ENCODE peak calls at places on chromosomes 13 and 19, in nine cellular contexts. One of them, this sample, is unnamed.

GRCh38 chr13:99150575-99151370 is 49.9 kb upstream of the UBAC2 start:
- DNase-seq in ovary: no peak
- DNase-seq in neural progenitor cell: no peak
- DNase-seq in HCT116: no peak
- DNase-seq in fibroblast of pulmonary artery: peak
- DNase-seq in AG04450: no peak
- DNase-seq in hepatocyte: no peak
- DNase-seq in osteoblast: peak
- DNase-seq in upper lobe of right lung: no peak
- DNase-seq in this sample: peak

GRCh38 chr13:101576977-101577376 is 124.5 kb downstream of the ITGBL1 start:
- DNase-seq in ovary: no peak
- DNase-seq in neural progenitor cell: no peak
- DNase-seq in HCT116: no peak
- DNase-seq in fibroblast of pulmonary artery: no peak
- DNase-seq in AG04450: no peak
- DNase-seq in hepatocyte: peak
- DNase-seq in osteoblast: no peak
- DNase-seq in upper lobe of right lung: no peak
- DNase-seq in this sample: no peak

GRCh38 chr13:104098421-104098820 is 1032.2 kb upstream of the SLC10A2 start:
- DNase-seq in ovary: no peak
- DNase-seq in neural progenitor cell: no peak
- DNase-seq in HCT116: no peak
- DNase-seq in fibroblast of pulmonary artery: peak
- DNase-seq in AG04450: no peak
- DNase-seq in hepatocyte: no peak
- DNase-seq in osteoblast: no peak
- DNase-seq in upper lobe of right lung: no peak
- DNase-seq in this sample: no peak

GRCh38 chr19:49210108-49210900 is 52.7 kb downstream of the TRPM4 start:
- DNase-seq in ovary: peak
- DNase-seq in neural progenitor cell: peak
- DNase-seq in HCT116: no peak
- DNase-seq in fibroblast of pulmonary artery: no peak
- DNase-seq in AG04450: no peak
- DNase-seq in hepatocyte: peak
- DNase-seq in osteoblast: no peak
- DNase-seq in upper lobe of right lung: peak
- DNase-seq in this sample: no peak

GRCh38 chr19:38395381-38396127 is 7.1 kb downstream of the SPRED3 start:
- DNase-seq in ovary: no peak
- DNase-seq in neural progenitor cell: peak
- DNase-seq in HCT116: no peak
- DNase-seq in fibroblast of pulmonary artery: no peak
- DNase-seq in AG04450: no peak
- DNase-seq in hepatocyte: no peak
- DNase-seq in osteoblast: peak
- DNase-seq in upper lobe of right lung: no peak
- DNase-seq in this sample: no peak

GRCh38 chr13:18739310-18739709 is 442.3 kb downstream of the TUBA3C start:
- DNase-seq in ovary: no peak
- DNase-seq in neural progenitor cell: no peak
- DNase-seq in HCT116: no peak
- DNase-seq in fibroblast of pulmonary artery: no peak
- DNase-seq in AG04450: no peak
- DNase-seq in hepatocyte: no peak
- DNase-seq in osteoblast: no peak
- DNase-seq in upper lobe of right lung: no peak
- DNase-seq in this sample: no peak

GRCh38 chr19:4717966-4718701 is 5.5 kb downstream of the DPP9 start:
- DNase-seq in ovary: no peak
- DNase-seq in neural progenitor cell: no peak
- DNase-seq in HCT116: no peak
- DNase-seq in fibroblast of pulmonary artery: no peak
- DNase-seq in AG04450: no peak
- DNase-seq in hepatocyte: no peak
- DNase-seq in osteoblast: peak
- DNase-seq in upper lobe of right lung: no peak
- DNase-seq in this sample: no peak

GRCh38 chr19:21568816-21569496 is 63.6 kb downstream of the ZNF429 start:
- DNase-seq in ovary: peak
- DNase-seq in neural progenitor cell: no peak
- DNase-seq in HCT116: no peak
- DNase-seq in fibroblast of pulmonary artery: peak
- DNase-seq in AG04450: no peak
- DNase-seq in hepatocyte: no peak
- DNase-seq in osteoblast: peak
- DNase-seq in upper lobe of right lung: peak
- DNase-seq in this sample: peak

GRCh38 chr13:111422352-111422751 is 101.9 kb downstream of the TEX29 start:
- DNase-seq in ovary: no peak
- DNase-seq in neural progenitor cell: no peak
- DNase-seq in HCT116: no peak
- DNase-seq in fibroblast of pulmonary artery: no peak
- DNase-seq in AG04450: no peak
- DNase-seq in hepatocyte: no peak
- DNase-seq in osteoblast: no peak
- DNase-seq in upper lobe of right lung: no peak
- DNase-seq in this sample: no peak

GRCh38 chr19:19335408-19336158 is 15.0 kb downstream of the MAU2 start:
- DNase-seq in ovary: no peak
- DNase-seq in neural progenitor cell: no peak
- DNase-seq in HCT116: no peak
- DNase-seq in fibroblast of pulmonary artery: no peak
- DNase-seq in AG04450: no peak
- DNase-seq in hepatocyte: no peak
- DNase-seq in osteoblast: peak
- DNase-seq in upper lobe of right lung: no peak
- DNase-seq in this sample: no peak

GRCh38 chr13:27406178-27406939 is 18.1 kb upstream of the GTF3A start:
- DNase-seq in ovary: no peak
- DNase-seq in neural progenitor cell: peak
- DNase-seq in HCT116: no peak
- DNase-seq in fibroblast of pulmonary artery: peak
- DNase-seq in AG04450: no peak
- DNase-seq in hepatocyte: peak
- DNase-seq in osteoblast: no peak
- DNase-seq in upper lobe of right lung: no peak
- DNase-seq in this sample: peak

GRCh38 chr13:48251616-48252081 is 18.6 kb downstream of the ITM2B start:
- DNase-seq in ovary: no peak
- DNase-seq in neural progenitor cell: no peak
- DNase-seq in HCT116: no peak
- DNase-seq in fibroblast of pulmonary artery: peak
- DNase-seq in AG04450: peak
- DNase-seq in hepatocyte: no peak
- DNase-seq in osteoblast: no peak
- DNase-seq in upper lobe of right lung: no peak
- DNase-seq in this sample: peak

DNA sequence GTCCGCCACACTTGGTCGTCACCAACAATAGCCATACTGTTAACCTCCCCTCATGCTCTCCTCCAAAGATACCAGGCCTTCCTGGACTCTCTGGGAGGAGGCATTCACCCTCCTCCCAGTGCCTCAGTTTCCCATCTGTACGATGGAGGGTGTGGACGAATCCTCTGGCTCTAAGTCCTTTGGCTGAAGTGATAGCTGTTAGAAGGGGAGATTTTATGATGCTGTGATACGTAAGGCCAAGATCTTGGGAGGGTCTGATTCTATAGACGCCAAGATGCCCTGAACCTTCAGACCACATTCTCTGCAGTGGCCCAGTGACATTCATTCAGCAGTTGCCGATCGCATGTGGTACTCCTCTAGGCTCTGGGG is 14.8 kb upstream of the NOP53 start:
- DNase-seq in ovary: no peak
- DNase-seq in neural progenitor cell: no peak
- DNase-seq in HCT116: no peak
- DNase-seq in fibroblast of pulmonary artery: no peak
- DNase-seq in AG04450: no peak
- DNase-seq in hepatocyte: no peak
- DNase-seq in osteoblast: peak
- DNase-seq in upper lobe of right lung: no peak
- DNase-seq in this sample: no peak
- H3K4me3 ChIP-seq in ovary: no peak
- H3K4me3 ChIP-seq in neural progenitor cell: peak
- H3K4me3 ChIP-seq in HCT116: peak
- H3K4me3 ChIP-seq in fibroblast of pulmonary artery: no peak
- H3K4me3 ChIP-seq in AG04450: no peak
- H3K4me3 ChIP-seq in hepatocyte: no peak
- H3K4me3 ChIP-seq in osteoblast: no peak
- H3K4me3 ChIP-seq in upper lobe of right lung: peak
- H3K4me3 ChIP-seq in this sample: no peak

DNA sequence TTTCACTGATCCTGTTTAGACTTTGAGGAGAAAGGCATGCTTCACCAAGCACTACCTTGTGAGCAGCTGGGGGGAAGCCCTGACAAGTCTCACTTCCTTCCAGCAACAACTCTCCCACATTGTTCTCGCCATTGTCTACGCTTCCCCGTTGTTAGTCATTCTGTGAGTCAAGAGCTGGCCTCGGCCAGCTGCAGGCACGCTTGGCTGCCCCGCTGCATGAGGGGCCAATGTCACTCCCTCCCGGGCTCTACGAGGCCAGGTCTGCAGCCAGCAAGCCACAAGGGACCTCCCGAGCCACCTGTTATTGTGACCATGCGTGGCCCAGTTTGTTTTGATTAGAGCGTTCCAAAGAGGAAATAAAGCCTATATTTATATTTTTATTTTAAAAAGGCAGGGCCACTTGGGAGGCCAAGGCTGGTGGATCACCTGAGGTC is 220.9 kb downstream of the FOXO1 start:
- DNase-seq in ovary: peak
- DNase-seq in neural progenitor cell: no peak
- DNase-seq in HCT116: no peak
- DNase-seq in fibroblast of pulmonary artery: peak
- DNase-seq in AG04450: no peak
- DNase-seq in hepatocyte: no peak
- DNase-seq in osteoblast: peak
- DNase-seq in upper lobe of right lung: peak
- DNase-seq in this sample: no peak
- TF ChIP-seq CTCF in ovary: no peak
- TF ChIP-seq CTCF in neural progenitor cell: no peak
- TF ChIP-seq CTCF in HCT116: no peak
- TF ChIP-seq CTCF in fibroblast of pulmonary artery: no peak
- TF ChIP-seq CTCF in AG04450: no peak
- TF ChIP-seq CTCF in hepatocyte: no peak
- TF ChIP-seq CTCF in osteoblast: no peak
- TF ChIP-seq CTCF in upper lobe of right lung: no peak
- TF ChIP-seq CTCF in this sample: no peak

GRCh38 chr19:18086590-18087138 is at the start of gene IL12RB1:
- DNase-seq in ovary: no peak
- DNase-seq in neural progenitor cell: no peak
- DNase-seq in HCT116: no peak
- DNase-seq in fibroblast of pulmonary artery: no peak
- DNase-seq in AG04450: no peak
- DNase-seq in hepatocyte: no peak
- DNase-seq in osteoblast: no peak
- DNase-seq in upper lobe of right lung: no peak
- DNase-seq in this sample: peak
- H3K4me3 ChIP-seq in ovary: no peak
- H3K4me3 ChIP-seq in neural progenitor cell: no peak
- H3K4me3 ChIP-seq in HCT116: no peak
- H3K4me3 ChIP-seq in fibroblast of pulmonary artery: no peak
- H3K4me3 ChIP-seq in AG04450: peak
- H3K4me3 ChIP-seq in hepatocyte: no peak
- H3K4me3 ChIP-seq in osteoblast: peak
- H3K4me3 ChIP-seq in upper lobe of right lung: peak
- H3K4me3 ChIP-seq in this sample: peak

GRCh38 chr13:52125547-52125946 is 3.3 kb downstream of the NEK5 start:
- DNase-seq in ovary: no peak
- DNase-seq in neural progenitor cell: no peak
- DNase-seq in HCT116: no peak
- DNase-seq in fibroblast of pulmonary artery: no peak
- DNase-seq in AG04450: no peak
- DNase-seq in hepatocyte: no peak
- DNase-seq in osteoblast: no peak
- DNase-seq in upper lobe of right lung: no peak
- DNase-seq in this sample: no peak

GRCh38 chr13:52127783-52128702 is 830 bp downstream of the NEK5 start:
- DNase-seq in ovary: peak
- DNase-seq in neural progenitor cell: peak
- DNase-seq in HCT116: peak
- DNase-seq in fibroblast of pulmonary artery: peak
- DNase-seq in AG04450: peak
- DNase-seq in hepatocyte: peak
- DNase-seq in osteoblast: peak
- DNase-seq in upper lobe of right lung: no peak
- DNase-seq in this sample: peak

GRCh38 chr13:52127378-52127777 is 1.5 kb downstream of the NEK5 start:
- DNase-seq in ovary: no peak
- DNase-seq in neural progenitor cell: no peak
- DNase-seq in HCT116: no peak
- DNase-seq in fibroblast of pulmonary artery: no peak
- DNase-seq in AG04450: no peak
- DNase-seq in hepatocyte: peak
- DNase-seq in osteoblast: peak
- DNase-seq in upper lobe of right lung: no peak
- DNase-seq in this sample: no peak

GRCh38 chr13:52130641-52131040 is 1.8 kb upstream of the NEK5 start:
- DNase-seq in ovary: no peak
- DNase-seq in neural progenitor cell: no peak
- DNase-seq in HCT116: no peak
- DNase-seq in fibroblast of pulmonary artery: no peak
- DNase-seq in AG04450: no peak
- DNase-seq in hepatocyte: no peak
- DNase-seq in osteoblast: no peak
- DNase-seq in upper lobe of right lung: no peak
- DNase-seq in this sample: no peak

DNA sequence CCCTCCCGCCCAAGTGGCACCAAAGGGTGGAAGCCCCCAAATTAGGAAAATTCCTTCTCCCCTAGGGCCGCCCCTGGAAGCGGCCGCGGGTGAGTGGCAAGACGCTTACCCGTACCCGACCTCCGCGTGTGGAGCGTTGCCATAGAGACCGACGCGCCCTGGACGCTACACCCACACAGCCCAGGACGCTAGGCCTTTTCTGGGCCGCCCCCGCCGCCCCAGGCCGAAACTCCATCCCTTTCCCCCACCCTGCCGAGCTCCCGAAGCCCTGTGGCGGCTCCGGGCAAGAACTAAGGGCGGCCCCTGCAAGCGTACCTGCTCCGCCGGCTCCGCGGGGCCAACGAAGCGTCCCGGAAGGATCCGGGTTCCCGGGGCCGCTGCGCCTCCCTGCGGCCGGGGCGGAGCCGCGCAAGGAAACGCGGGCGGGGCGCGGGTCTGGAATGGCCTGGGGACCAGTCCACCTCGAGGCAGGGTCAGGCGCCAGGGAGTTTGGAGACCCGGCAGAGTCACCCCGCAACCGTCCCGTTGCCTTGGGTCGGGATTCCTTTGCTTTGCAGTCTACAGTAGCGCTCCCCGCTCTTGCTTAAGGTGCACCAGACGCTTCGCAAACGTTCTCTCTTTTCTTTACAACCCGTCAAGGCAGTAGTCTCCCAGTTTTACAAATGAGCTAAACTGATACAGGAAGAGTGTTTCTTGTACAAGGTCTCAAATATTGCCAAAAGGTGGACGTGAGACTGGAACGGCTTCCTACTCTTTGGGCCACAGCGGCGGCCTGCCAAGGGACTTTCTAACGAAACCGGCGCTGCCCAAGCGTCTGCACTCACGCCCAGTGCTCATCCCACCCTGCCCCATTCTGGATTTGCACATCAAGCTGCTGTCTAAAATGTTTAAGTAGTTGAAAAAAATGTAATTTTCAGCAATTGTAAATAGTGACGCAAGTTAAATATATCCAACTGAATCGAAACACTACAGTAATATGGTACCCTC is at the start of gene NEK5:
- DNase-seq in ovary: peak
- DNase-seq in neural progenitor cell: peak
- DNase-seq in HCT116: peak
- DNase-seq in fibroblast of pulmonary artery: peak
- DNase-seq in AG04450: no peak
- DNase-seq in hepatocyte: peak
- DNase-seq in osteoblast: peak
- DNase-seq in upper lobe of right lung: peak
- DNase-seq in this sample: peak
- TF ChIP-seq CTCF in ovary: peak
- TF ChIP-seq CTCF in neural progenitor cell: peak
- TF ChIP-seq CTCF in HCT116: peak
- TF ChIP-seq CTCF in fibroblast of pulmonary artery: peak
- TF ChIP-seq CTCF in AG04450: peak
- TF ChIP-seq CTCF in hepatocyte: peak
- TF ChIP-seq CTCF in osteoblast: peak
- TF ChIP-seq CTCF in upper lobe of right lung: peak
- TF ChIP-seq CTCF in this sample: peak

This sample was measured in fibroblast of villous mesenchyme.